ENCODE peak calls at places on chromosome 14, in nine cellular contexts. K, E, O, J, P, M, I, N and D are unnamed samples.

GRCh38 chr14:69614592-69614991 is 3.2 kb downstream of the SUSD6 start:
- DNase-seq in K (no peak), E (no peak), O (peak; percentile 81), J (no peak), P (peak; percentile 65), M (no peak), I (no peak), N (no peak), D (no peak)

GRCh38 chr14:39025250-39025809 is 77.7 kb downstream of the SEC23A start:
- DNase-seq in K (no peak), E (no peak), O (no peak), J (no peak), P (no peak), M (no peak), I (no peak), N (no peak), D (no peak)

GRCh38 chr14:88825503-88825902 is 1.1 kb downstream of the TTC8 start:
- DNase-seq in K (no peak), E (no peak), O (no peak), J (no peak), P (no peak), M (no peak), I (no peak), N (no peak), D (no peak)

GRCh38 chr14:88604213-88604612 is 41.4 kb downstream of the ZC3H14 start:
- DNase-seq in K (peak; percentile 13), E (no peak), O (peak; percentile 33), J (no peak), P (no peak), M (no peak), I (no peak), N (no peak), D (no peak)

GRCh38 chr14:53399057-53399456 is 245.9 kb upstream of the DDHD1 start:
- DNase-seq in K (no peak), E (peak; percentile 40), O (peak; percentile 12), J (no peak), P (no peak), M (peak; percentile 2), I (no peak), N (peak; percentile 58), D (no peak)

GRCh38 chr14:28023853-28024252 is 742.7 kb upstream of the FOXG1 start:
- DNase-seq in K (no peak), E (no peak), O (no peak), J (no peak), P (no peak), M (no peak), I (no peak), N (no peak), D (no peak)

GRCh38 chr14:39102969-39103957 is at the start of gene SEC23A:
- DNase-seq in K (peak; percentile 67), E (peak; percentile 91), O (peak; percentile 94), J (peak; percentile 82), P (peak; percentile 90), M (peak; percentile 80), I (peak; percentile 93), N (peak; percentile 93), D (peak; percentile 90)

GRCh38 chr14:100816950-100817901 is 8.7 kb upstream of the MEG3 start:
- DNase-seq in K (no peak), E (no peak), O (no peak), J (no peak), P (no peak), M (no peak), I (no peak), N (no peak), D (no peak)

GRCh38 chr14:64388533-64389243 is 535 bp downstream of the MTHFD1 start:
- DNase-seq in K (no peak), E (peak; percentile 28), O (no peak), J (no peak), P (no peak), M (peak; percentile 23), I (peak; percentile 46), N (peak; percentile 26), D (no peak)

GRCh38 chr14:53389207-53389606 is 236.1 kb upstream of the DDHD1 start:
- DNase-seq in K (no peak), E (no peak), O (no peak), J (no peak), P (no peak), M (no peak), I (no peak), N (no peak), D (no peak)

GRCh38 chr14:101034986-101035385 is 131.5 kb upstream of the RTL1 start:
- DNase-seq in K (no peak), E (no peak), O (no peak), J (no peak), P (no peak), M (no peak), I (no peak), N (no peak), D (no peak)

GRCh38 chr14:97311411-97311810 is 514.2 kb downstream of the VRK1 start:
- DNase-seq in K (no peak), E (no peak), O (peak; percentile 74), J (no peak), P (no peak), M (no peak), I (no peak), N (no peak), D (no peak)

GRCh38 chr14:97318380-97318779 is 521.2 kb downstream of the VRK1 start:
- DNase-seq in K (no peak), E (no peak), O (peak; percentile 64), J (no peak), P (no peak), M (no peak), I (no peak), N (no peak), D (no peak)

GRCh38 chr14:97315790-97316189 is 518.6 kb downstream of the VRK1 start:
- DNase-seq in K (no peak), E (no peak), O (peak; percentile 89), J (no peak), P (no peak), M (no peak), I (no peak), N (no peak), D (no peak)

DNA sequence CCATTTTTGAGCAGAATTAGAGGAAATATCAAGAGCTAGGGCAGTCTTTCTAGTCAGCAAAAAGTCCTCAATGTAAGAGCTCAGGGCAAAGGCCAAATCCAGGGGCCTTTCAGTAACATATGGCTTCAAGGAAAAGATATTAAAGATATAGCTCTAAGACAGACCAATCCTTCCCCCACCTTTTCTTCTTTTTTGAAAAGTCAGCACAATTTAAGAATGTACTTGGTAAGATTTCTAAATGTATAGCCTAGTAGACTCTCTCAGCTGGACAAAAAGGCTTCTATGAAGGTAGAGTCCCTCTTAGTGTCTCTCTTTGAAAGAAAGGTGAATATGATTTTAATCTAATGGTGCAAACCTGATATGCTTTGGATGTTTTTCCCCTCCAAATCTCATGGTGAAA is 515.7 kb downstream of the VRK1 start:
- DNase-seq in K (no peak), E (no peak), O (no peak), J (no peak), P (no peak), M (no peak), I (no peak), N (no peak), D (no peak)
- TF ChIP-seq CTCF in K (no peak), E (no peak), O (no peak), J (no peak), P (no peak), M (no peak), I (no peak), N (no peak), D (no peak)

GRCh38 chr14:57526942-57527341 is 33.3 kb upstream of the CCDC198 start:
- DNase-seq in K (no peak), E (peak; percentile 42), O (peak; percentile 21), J (no peak), P (no peak), M (no peak), I (peak; percentile 8), N (peak; percentile 70), D (no peak)
- TF ChIP-seq CTCF in K (peak; percentile 43), E (peak; percentile 29), O (peak; percentile 5), J (no peak), P (no peak), M (peak; percentile 15), I (no peak), N (peak; percentile 14), D (no peak)

GRCh38 chr14:102968306-102968705 is 45.8 kb downstream of the AMN start:
- DNase-seq in K (no peak), E (no peak), O (no peak), J (no peak), P (no peak), M (no peak), I (no peak), N (no peak), D (no peak)
- TF ChIP-seq CTCF in K (no peak), E (no peak), O (no peak), J (no peak), P (no peak), M (no peak), I (no peak), N (no peak), D (no peak)

GRCh38 chr14:89853976-89854693 is 100.4 kb downstream of the EFCAB11 start:
- DNase-seq in K (no peak), E (no peak), O (no peak), J (no peak), P (no peak), M (no peak), I (no peak), N (no peak), D (no peak)

GRCh38 chr14:89861630-89862029 is 92.9 kb downstream of the EFCAB11 start:
- DNase-seq in K (no peak), E (no peak), O (no peak), J (no peak), P (no peak), M (no peak), I (no peak), N (no peak), D (no peak)

GRCh38 chr14:89855961-89856360 is 98.6 kb downstream of the EFCAB11 start:
- DNase-seq in K (no peak), E (no peak), O (no peak), J (no peak), P (no peak), M (no peak), I (no peak), N (no peak), D (no peak)

GRCh38 chr14:89856871-89857345 is 97.6 kb downstream of the EFCAB11 start:
- DNase-seq in K (no peak), E (no peak), O (no peak), J (no peak), P (no peak), M (no peak), I (no peak), N (no peak), D (no peak)

DNA sequence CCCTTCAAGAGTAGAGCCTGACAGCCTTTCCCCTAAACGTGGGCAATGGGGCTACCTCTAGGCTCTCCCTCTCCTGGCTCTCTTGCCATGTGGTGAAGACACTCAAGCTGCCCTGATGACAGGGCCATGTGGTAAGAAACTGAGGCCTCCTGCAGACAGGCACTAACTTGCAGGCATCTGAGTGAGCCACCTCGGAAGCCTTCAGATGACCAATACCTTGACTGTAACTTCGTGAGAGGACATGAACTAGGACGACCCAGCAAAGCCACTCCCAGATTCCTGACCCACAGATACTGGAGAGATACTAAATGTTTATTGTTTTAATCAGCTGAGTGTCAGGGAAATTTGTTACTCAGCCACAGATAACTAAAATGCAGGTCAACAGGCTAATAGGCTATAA is 96.4 kb downstream of the EFCAB11 start:
- DNase-seq in K (no peak), E (no peak), O (no peak), J (no peak), P (no peak), M (no peak), I (no peak), N (no peak), D (no peak)
- TF ChIP-seq CTCF in K (no peak), E (no peak), O (no peak), J (no peak), P (no peak), M (no peak), I (no peak), N (no peak), D (no peak)

GRCh38 chr14:96100171-96101064 is 61.3 kb downstream of the C14orf132 start:
- DNase-seq in K (peak; percentile 19), E (peak; percentile 92), O (peak; percentile 78), J (peak; percentile 60), P (peak; percentile 66), M (peak; percentile 87), I (peak; percentile 90), N (peak; percentile 92), D (peak; percentile 79)
- TF ChIP-seq CTCF in K (peak; percentile 68), E (peak; percentile 80), O (peak; percentile 71), J (peak; percentile 73), P (peak; percentile 43), M (peak; percentile 90), I (peak; percentile 98), N (peak; percentile 65), D (peak; percentile 78)